ENCODE peak calls at places on chromosomes 11 and 22, in seven cellular contexts. T is neuronal stem cell, P is IMR-90, N is H1, B is trophoblast cell, L is H9, O is mesendoderm. I is an unnamed sample.

GRCh38 chr22:20659920-20660319 is 114.0 kb upstream of the SERPIND1 start:
- DNase-seq in T (no peak), P (no peak), N (no peak), B (no peak), L (no peak), O (no peak), I (no peak)

GRCh38 chr11:46296520-46297448 is 19.3 kb downstream of the CREB3L1 start:
- DNase-seq in T (peak), P (peak), N (peak), B (peak), L (peak), O (peak), I (peak)

GRCh38 chr22:35205956-35206355 is 51.3 kb upstream of the HMGXB4 start:
- DNase-seq in T (no peak), P (peak), N (no peak), B (no peak), L (no peak), O (peak), I (no peak)

GRCh38 chr11:20351151-20351550 is 12.4 kb upstream of the HTATIP2 start:
- DNase-seq in T (no peak), P (no peak), N (no peak), B (no peak), L (no peak), O (no peak), I (no peak)

GRCh38 chr11:102287963-102288744 is 29.1 kb upstream of the BIRC3 start:
- DNase-seq in T (peak), P (peak), N (no peak), B (peak), L (peak), O (peak), I (peak)

GRCh38 chr11:64297722-64298358 is 2.3 kb upstream of the CATSPERZ start:
- DNase-seq in T (no peak), P (no peak), N (peak), B (no peak), L (no peak), O (no peak), I (no peak)

GRCh38 chr22:27474711-27475547 is 326.6 kb downstream of the MN1 start:
- DNase-seq in T (no peak), P (peak), N (peak), B (peak), L (peak), O (peak), I (peak)

GRCh38 chr11:65882191-65883057 is 2.8 kb downstream of the CTSW start:
- DNase-seq in T (no peak), P (no peak), N (no peak), B (no peak), L (no peak), O (no peak), I (no peak)

GRCh38 chr22:47284822-47285221 is 522.4 kb downstream of the TBC1D22A start:
- DNase-seq in T (no peak), P (no peak), N (no peak), B (no peak), L (no peak), O (no peak), I (no peak)

GRCh38 chr11:65643971-65644370 is 6.1 kb downstream of the SIPA1 start:
- DNase-seq in T (no peak), P (no peak), N (no peak), B (no peak), L (peak), O (peak), I (no peak)

GRCh38 chr11:17291710-17292109 is 15.2 kb downstream of the NUCB2 start:
- DNase-seq in T (no peak), P (no peak), N (no peak), B (no peak), L (no peak), O (no peak), I (no peak)

GRCh38 chr11:65246506-65246905 is 15.3 kb upstream of the POLA2 start:
- DNase-seq in T (no peak), P (no peak), N (no peak), B (no peak), L (no peak), O (no peak), I (no peak)

GRCh38 chr11:73429121-73429740 is 53.0 kb downstream of the RELT start:
- DNase-seq in T (no peak), P (peak), N (no peak), B (no peak), L (no peak), O (peak), I (peak)
- H3K4ac ChIP-seq in T (no peak), P (peak), N (no peak), B (no peak), L (no peak), O (no peak), I (no peak)

GRCh38 chr22:45192701-45193187 is 29.0 kb downstream of the NUP50 start:
- DNase-seq in T (no peak), P (no peak), N (peak), B (no peak), L (peak), O (peak), I (no peak)
- H3K4ac ChIP-seq in T (no peak), P (no peak), N (no peak), B (no peak), L (no peak), O (no peak), I (no peak)

GRCh38 chr11:22539851-22540376 is 85.7 kb downstream of the FANCF start:
- DNase-seq in T (peak), P (peak), N (no peak), B (peak), L (no peak), O (peak), I (peak)
- H3K4ac ChIP-seq in T (no peak), P (no peak), N (no peak), B (no peak), L (no peak), O (no peak), I (no peak)

GRCh38 chr11:747176-748006 is at the start of gene TALDO1:
- DNase-seq in T (peak), P (peak), N (peak), B (peak), L (peak), O (peak), I (peak)
- H3K4ac ChIP-seq in T (peak), P (peak), N (peak), B (peak), L (no peak), O (peak), I (peak)

I was measured in mesenchymal stem cell.